ENCODE peak calls at places on chromosomes 6 and 20, in ten cellular contexts. Y is heart right ventricle, G is T-helper 9 cell, B is iPS-NIHi11, Q is glutamatergic neuron, E is iris pigment epithelial cell, Z is hypothalamus, N is ACHN, R is BJ, V is bronchial epithelial cell. J is an unnamed sample.

GRCh38 chr6:158718431-158719126 is 68.7 kb downstream of the SYTL3 start:
- DNase-seq in Y (no peak), G (no peak), B (peak; percentile 79), Q (peak; percentile 72), E (peak; percentile 42), Z (no peak), N (peak; percentile 12), R (no peak), V (peak; percentile 26), J (peak; percentile 28)

GRCh38 chr20:47576516-47577033 is 74.9 kb downstream of the NCOA3 start:
- DNase-seq in Y (peak; percentile 39), G (no peak), B (peak; percentile 81), Q (no peak), E (peak; percentile 91), Z (peak; percentile 4), N (peak; percentile 91), R (peak; percentile 58), V (peak; percentile 69), J (peak; percentile 90)

GRCh38 chr6:117448732-117449131 is 23.0 kb upstream of the ROS1 start:
- DNase-seq in Y (no peak), G (no peak), B (no peak), Q (no peak), E (peak; percentile 98), Z (no peak), N (peak; percentile 86), R (peak; percentile 83), V (peak; percentile 94), J (peak; percentile 95)

GRCh38 chr20:60058869-60059268 is 100.6 kb downstream of the CDH26 start:
- DNase-seq in Y (no peak), G (no peak), B (no peak), Q (no peak), E (no peak), Z (no peak), N (no peak), R (no peak), V (no peak), J (no peak)

GRCh38 chr6:13615802-13616140 is 636 bp downstream of the NOL7 start:
- DNase-seq in Y (peak; percentile 54), G (peak; percentile 24), B (peak; percentile 31), Q (peak; percentile 60), E (peak; percentile 43), Z (no peak), N (peak; percentile 42), R (no peak), V (no peak), J (no peak)

GRCh38 chr6:44540881-44541280 is 153.4 kb downstream of the CDC5L start:
- DNase-seq in Y (no peak), G (no peak), B (no peak), Q (no peak), E (no peak), Z (no peak), N (no peak), R (no peak), V (no peak), J (no peak)

GRCh38 chr20:23435675-23436539 is 3.6 kb upstream of the CSTL1 start:
- DNase-seq in Y (peak; percentile 29), G (no peak), B (no peak), Q (no peak), E (no peak), Z (peak; percentile 1), N (no peak), R (no peak), V (no peak), J (no peak)

GRCh38 chr6:157648561-157648960 is 174.5 kb upstream of the SNX9 start:
- DNase-seq in Y (no peak), G (no peak), B (no peak), Q (no peak), E (peak; percentile 17), Z (no peak), N (peak; percentile 2), R (no peak), V (peak; percentile 88), J (peak; percentile 24)

GRCh38 chr6:110708295-110708965 is 106.8 kb downstream of the CDK19 start:
- DNase-seq in Y (no peak), G (no peak), B (no peak), Q (no peak), E (peak; percentile 63), Z (no peak), N (no peak), R (no peak), V (peak; percentile 13), J (peak; percentile 47)

GRCh38 chr6:158815915-158816314 is 3.3 kb downstream of the EZR start:
- DNase-seq in Y (no peak), G (no peak), B (no peak), Q (no peak), E (no peak), Z (no peak), N (no peak), R (no peak), V (no peak), J (no peak)

GRCh38 chr6:111757342-111757741 is 115.9 kb downstream of the FYN start:
- DNase-seq in Y (no peak), G (no peak), B (no peak), Q (no peak), E (peak; percentile 74), Z (no peak), N (no peak), R (no peak), V (peak; percentile 59), J (peak; percentile 71)

GRCh38 chr20:62793757-62794006 is 2.6 kb upstream of the MRGBP start:
- DNase-seq in Y (no peak), G (no peak), B (no peak), Q (no peak), E (no peak), Z (no peak), N (no peak), R (no peak), V (no peak), J (no peak)

GRCh38 chr6:136235233-136235564 is 14.9 kb downstream of the MTFR2 start:
- DNase-seq in Y (no peak), G (no peak), B (no peak), Q (no peak), E (peak; percentile 78), Z (no peak), N (no peak), R (no peak), V (peak; percentile 88), J (peak; percentile 62)

GRCh38 chr20:23111307-23111943 is 25.3 kb upstream of the CD93 start:
- DNase-seq in Y (no peak), G (no peak), B (no peak), Q (no peak), E (no peak), Z (no peak), N (no peak), R (no peak), V (no peak), J (no peak)

GRCh38 chr6:63340351-63340750 is 20.6 kb upstream of the LGSN start:
- DNase-seq in Y (no peak), G (no peak), B (no peak), Q (no peak), E (no peak), Z (no peak), N (no peak), R (no peak), V (no peak), J (no peak)